ENCODE peak calls at places on chromosomes 5 and 9, in seven cellular contexts. V, J, Z, E, R, L and K are unnamed samples.
A peak's percentile ranks its signal among the peaks of the same experiment; 100 is the strongest.

GRCh38 chr9:112360047-112360804 is 19.7 kb upstream of the HSDL2 start:
- DNase-seq in Z (no peak), V (no peak), E (no peak), L (no peak), R (no peak), J (no peak), K (no peak)

GRCh38 chr5:128782446-128782845 is 182.8 kb upstream of the SLC27A6 start:
- DNase-seq in J (peak; percentile 3), R (no peak), Z (no peak), E (peak; percentile 72), L (no peak), V (peak; percentile 62), K (peak; percentile 40)

GRCh38 chr5:129110742-129111141 is 16.2 kb downstream of the ISOC1 start:
- DNase-seq in Z (no peak), E (no peak), R (no peak), J (no peak), L (no peak), V (no peak), K (no peak)

GRCh38 chr5:117889592-117889991 is 1098.8 kb downstream of the DTWD2 start:
- DNase-seq in Z (no peak), J (no peak), V (no peak), E (no peak), L (no peak), R (no peak), K (no peak)

GRCh38 chr5:36090033-36090432 is 23.4 kb upstream of the UGT3A2 start:
- DNase-seq in L (no peak), V (no peak), Z (no peak), J (no peak), E (no peak), R (peak; percentile 17), K (no peak)

GRCh38 chr5:1063661-1064382 is 48.0 kb downstream of the SLC12A7 start:
- DNase-seq in J (no peak), V (peak; percentile 33), E (no peak), L (no peak), Z (no peak), R (no peak), K (peak; percentile 12)

GRCh38 chr9:133160742-133161541 is 2.8 kb downstream of the GBGT1 start:
- DNase-seq in Z (no peak), L (no peak), V (peak; percentile 82), R (peak; percentile 61), J (no peak), E (peak; percentile 36), K (peak; percentile 69)

GRCh38 chr5:67233075-67233474 is 36.5 kb upstream of the CD180 start:
- DNase-seq in R (no peak), Z (no peak), E (no peak), J (no peak), V (no peak), L (no peak), K (no peak)

GRCh38 chr9:129737479-129738269 is 15.2 kb downstream of the PTGES start:
- DNase-seq in E (peak; percentile 81), L (peak; percentile 83), Z (peak; percentile 65), V (peak; percentile 90), R (peak; percentile 92), J (peak; percentile 33), K (peak; percentile 82)

GRCh38 chr9:127520941-127521918 is 69.9 kb downstream of the LRSAM1 start:
- DNase-seq in L (no peak), Z (no peak), J (no peak), R (no peak), E (no peak), V (no peak), K (no peak)

GRCh38 chr5:64156276-64156675 is 9.4 kb upstream of the RNF180 start:
- DNase-seq in V (no peak), L (no peak), Z (no peak), E (no peak), R (no peak), J (no peak), K (no peak)

GRCh38 chr9:109349431-109349846 is 28.6 kb upstream of the EPB41L4B start:
- DNase-seq in V (no peak), R (no peak), J (no peak), E (peak; percentile 46), L (no peak), Z (no peak), K (no peak)

GRCh38 chr9:33346564-33346963 is 55.8 kb downstream of the AQP7 start:
- DNase-seq in J (no peak), V (no peak), E (no peak), Z (no peak), L (no peak), R (no peak), K (no peak)

GRCh38 chr5:109945723-109946480 is 256.2 kb downstream of the MAN2A1 start:
- DNase-seq in Z (no peak), J (no peak), E (no peak), L (no peak), V (no peak), R (no peak), K (no peak)

GRCh38 chr9:79980440-79980839 is 408.7 kb downstream of the TLE4 start:
- DNase-seq in Z (no peak), V (no peak), L (no peak), E (no peak), R (no peak), J (no peak), K (no peak)

GRCh38 chr9:78574354-78575036 is 277.6 kb downstream of the PSAT1 start:
- DNase-seq in R (no peak), J (no peak), E (no peak), V (no peak), Z (no peak), L (no peak), K (no peak)

GRCh38 chr5:32628049-32628803 is 42.9 kb downstream of the SUB1 start:
- DNase-seq in V (no peak), Z (no peak), E (no peak), L (no peak), R (no peak), J (no peak), K (no peak)

GRCh38 chr5:103840600-103840999 is 278.0 kb upstream of the NUDT12 start:
- DNase-seq in E (no peak), J (no peak), R (no peak), V (no peak), L (no peak), Z (no peak), K (no peak)

GRCh38 chr5:84088996-84089395 is 295.7 kb downstream of the EDIL3 start:
- DNase-seq in Z (no peak), V (no peak), J (no peak), L (no peak), R (no peak), E (peak; percentile 6), K (no peak)

GRCh38 chr9:35096035-35096849 is at the start of gene PIGO:
- DNase-seq in E (peak; percentile 83), L (peak; percentile 88), V (peak; percentile 95), Z (peak; percentile 78), R (peak; percentile 91), J (peak; percentile 76), K (peak; percentile 89)

GRCh38 chr9:6109571-6109970 is 94.1 kb upstream of the RANBP6 start:
- DNase-seq in V (no peak), Z (no peak), E (no peak), R (no peak), J (no peak), L (no peak), K (no peak)

GRCh38 chr9:18018661-18019060 is 439.8 kb downstream of the SH3GL2 start:
- DNase-seq in J (no peak), L (no peak), R (no peak), V (no peak), E (no peak), Z (no peak), K (no peak)

GRCh38 chr9:97970106-97970505 is 13.0 kb upstream of the ANP32B start:
- DNase-seq in L (no peak), V (no peak), J (no peak), Z (no peak), R (no peak), E (no peak), K (no peak)

GRCh38 chr9:21585756-21586752 is 103.9 kb upstream of the IFNE start:
- DNase-seq in Z (no peak), V (no peak), L (no peak), J (no peak), E (no peak), R (no peak), K (no peak)

GRCh38 chr9:37827483-37828165 is 27.0 kb downstream of the DCAF10 start:
- DNase-seq in E (no peak), R (no peak), L (no peak), V (no peak), J (no peak), Z (no peak), K (no peak)

GRCh38 chr5:140270008-140270407 is 32.9 kb downstream of the PFDN1 start:
- DNase-seq in J (no peak), Z (no peak), E (no peak), R (no peak), L (no peak), V (no peak), K (no peak)

GRCh38 chr5:135662104-135662503 is 83.3 kb upstream of the CXCL14 start:
- DNase-seq in V (no peak), R (no peak), L (no peak), J (no peak), E (no peak), Z (no peak), K (no peak)

GRCh38 chr5:84131372-84131771 is 253.3 kb downstream of the EDIL3 start:
- DNase-seq in E (no peak), L (no peak), V (no peak), J (no peak), R (peak; percentile 14), Z (no peak), K (no peak)

GRCh38 chr9:92962303-92962649 is 15.0 kb downstream of the FGD3 start:
- DNase-seq in V (no peak), Z (no peak), E (no peak), R (no peak), L (no peak), J (no peak), K (no peak)

GRCh38 chr9:79129865-79130480 is 441.8 kb upstream of the TLE4 start:
- DNase-seq in E (peak; percentile 37), R (peak; percentile 56), V (peak; percentile 41), Z (no peak), J (peak; percentile 8), L (no peak), K (peak; percentile 23)

GRCh38 chr5:177317959-177318377 is 6.3 kb upstream of the MXD3 start:
- DNase-seq in R (peak; percentile 83), L (peak; percentile 60), J (no peak), E (peak; percentile 71), Z (peak; percentile 55), V (peak; percentile 79), K (peak; percentile 65)

GRCh38 chr5:21152611-21153010 is 1164.6 kb upstream of the CDH18 start:
- DNase-seq in R (no peak), L (no peak), Z (no peak), V (no peak), J (no peak), E (no peak), K (no peak)

GRCh38 chr9:14277202-14277601 is 36.7 kb downstream of the NFIB start:
- DNase-seq in V (peak; percentile 46), R (no peak), Z (no peak), L (no peak), J (no peak), E (no peak), K (peak; percentile 27)

GRCh38 chr9:134228649-134229048 is 64.3 kb upstream of the RNU6ATAC start:
- DNase-seq in J (no peak), R (no peak), L (no peak), V (no peak), Z (no peak), E (no peak), K (no peak)